ENCODE peak calls at places on chromosomes 1 and 21, in nine cellular contexts. T is HCT116, A is SK-N-SH, N is PC-3, K is GM23338, H is GM23248, R is neural progenitor cell, F is OCI-LY7, W is MM.1S. V is an unnamed sample. For H3K36me3, the result is how much of the 10 kb centered on the place peaks cover.

GRCh38 chr1:234186037-234186688 is 187.1 kb upstream of the COA6 start:
- DNase-seq in F (no peak), T (peak), W (no peak), N (peak), K (no peak), A (no peak), H (peak), R (no peak), V (peak)

GRCh38 chr21:44767834-44768831 is 33.5 kb downstream of the UBE2G2 start:
- DNase-seq in N (no peak), W (no peak), H (no peak), R (peak), K (peak), A (no peak), T (no peak), F (no peak), V (no peak)

GRCh38 chr1:79353224-79353623 is 346.7 kb upstream of the ADGRL4 start:
- DNase-seq in F (peak), H (peak), R (peak), N (peak), T (peak), W (peak), K (peak), A (peak), V (peak)

GRCh38 chr1:196361112-196361714 is 247.0 kb downstream of the KCNT2 start:
- DNase-seq in R (no peak), H (peak), W (no peak), F (no peak), A (no peak), T (peak), N (peak), K (no peak), V (peak)

GRCh38 chr21:42461185-42461520 is 34.9 kb downstream of the RSPH1 start:
- DNase-seq in N (no peak), H (no peak), T (no peak), R (no peak), K (no peak), A (no peak), W (no peak), F (no peak), V (no peak)

GRCh38 chr1:200233393-200233792 is 176.4 kb downstream of the ZNF281 start:
- DNase-seq in T (no peak), W (no peak), N (peak), F (no peak), A (no peak), R (no peak), H (peak), K (no peak), V (no peak)

GRCh38 chr1:6287431-6287886 is 26.6 kb upstream of the GPR153 start:
- DNase-seq in W (no peak), T (no peak), H (no peak), K (no peak), F (no peak), R (no peak), A (no peak), N (no peak), V (peak)

GRCh38 chr1:209884665-209885117 is 53.3 kb upstream of the SYT14 start:
- DNase-seq in A (no peak), H (peak), K (no peak), T (peak), F (no peak), N (peak), W (no peak), R (no peak), V (peak)

GRCh38 chr1:36771222-36771621 is 263.1 kb downstream of the GRIK3 start:
- DNase-seq in W (no peak), T (no peak), F (no peak), A (no peak), H (no peak), K (peak), R (peak), N (no peak), V (no peak)

GRCh38 chr1:116556289-116557006 is 14.4 kb downstream of the CD58 start:
- DNase-seq in K (no peak), R (no peak), W (peak), F (no peak), N (peak), A (no peak), H (peak), T (peak), V (peak)

GRCh38 chr1:70874063-70874462 is 173.6 kb downstream of the PTGER3 start:
- DNase-seq in N (peak), F (no peak), W (no peak), R (no peak), T (no peak), A (no peak), H (no peak), K (peak), V (no peak)

GRCh38 chr1:218705911-218706893 is 361.1 kb downstream of the TGFB2 start:
- DNase-seq in W (no peak), H (peak), K (no peak), A (no peak), F (no peak), R (no peak), T (peak), N (peak), V (peak)

GRCh38 chr1:5570931-5571330 is 421.3 kb downstream of the NPHP4 start:
- DNase-seq in N (peak), H (no peak), A (no peak), W (no peak), R (no peak), K (no peak), F (no peak), T (no peak), V (peak)

GRCh38 chr1:165138960-165139359 is 217.6 kb downstream of the LMX1A start:
- DNase-seq in K (no peak), T (no peak), F (no peak), A (no peak), N (no peak), W (no peak), H (peak), R (no peak), V (no peak)

GRCh38 chr1:116433283-116434257 is 60.5 kb downstream of the ATP1A1 start:
- DNase-seq in H (peak), N (no peak), R (peak), T (no peak), W (no peak), K (no peak), A (no peak), F (no peak), V (no peak)

GRCh38 chr21:39314155-39315027 is 959 bp upstream of the BRWD1 start:
- DNase-seq in R (no peak), K (peak), N (peak), H (peak), A (no peak), W (peak), F (peak), T (no peak), V (peak)

GRCh38 chr1:51622455-51622913 is 5.6 kb downstream of the OSBPL9 start:
- DNase-seq in K (peak), T (peak), R (no peak), H (peak), F (no peak), N (peak), A (no peak), W (no peak), V (peak)

GRCh38 chr1:211495584-211495983 is 3.6 kb upstream of the RD3 start:
- DNase-seq in R (no peak), H (no peak), K (no peak), N (peak), F (no peak), T (no peak), W (no peak), A (no peak), V (no peak)

GRCh38 chr21:16363563-16363962 is 633.8 kb downstream of the USP25 start:
- DNase-seq in T (no peak), K (no peak), H (no peak), W (no peak), F (no peak), N (no peak), A (no peak), R (no peak), V (no peak)

GRCh38 chr1:165645654-165646366 is 14.8 kb downstream of the MGST3 start:
- DNase-seq in T (peak), A (no peak), K (no peak), F (no peak), W (no peak), R (no peak), H (no peak), N (peak), V (peak)

GRCh38 chr1:25468037-25468436 is 37.3 kb downstream of the MACO1 start:
- DNase-seq in R (no peak), K (no peak), N (no peak), W (no peak), A (no peak), F (no peak), T (no peak), H (peak), V (no peak)

GRCh38 chr1:180505732-180506335 is 3.5 kb upstream of the ACBD6 start:
- DNase-seq in H (no peak), K (no peak), F (no peak), R (no peak), W (no peak), T (peak), N (peak), A (no peak), V (no peak)

GRCh38 chr1:180501865-180502360 is 464 bp downstream of the ACBD6 start:
- DNase-seq in K (peak), T (no peak), R (no peak), F (peak), A (no peak), H (peak), N (no peak), W (peak), V (peak)

GRCh38 chr1:180502361-180503273 is at the start of gene ACBD6:
- DNase-seq in H (peak), K (peak), R (peak), N (peak), A (peak), W (peak), T (peak), F (peak), V (peak)

GRCh38 chr1:180504186-180504585 is 1.8 kb upstream of the ACBD6 start:
- DNase-seq in R (no peak), H (no peak), N (no peak), F (no peak), T (no peak), W (no peak), K (no peak), A (no peak), V (no peak)

GRCh38 chr1:180503274-180503862 is 991 bp upstream of the ACBD6 start:
- DNase-seq in A (peak), H (peak), F (no peak), R (no peak), T (no peak), W (no peak), K (no peak), N (peak), V (no peak)
- TF ChIP-seq EZH2phosphoT487 in A (no peak), H (no peak), F (no peak), R (no peak), T (no peak), W (no peak), K (no peak), N (no peak), V (no peak)

GRCh38 chr1:114435088-114435715 is 75.8 kb downstream of the TRIM33 start:
- DNase-seq in A (no peak), T (no peak), N (no peak), R (no peak), H (no peak), K (no peak), W (no peak), F (no peak), V (no peak)
- H3K36me3 ChIP-seq in A (under half), T (under half), N (under half), R (under half), H (under half), K (under half), W (under half), F (under half), V (under half)

DNA sequence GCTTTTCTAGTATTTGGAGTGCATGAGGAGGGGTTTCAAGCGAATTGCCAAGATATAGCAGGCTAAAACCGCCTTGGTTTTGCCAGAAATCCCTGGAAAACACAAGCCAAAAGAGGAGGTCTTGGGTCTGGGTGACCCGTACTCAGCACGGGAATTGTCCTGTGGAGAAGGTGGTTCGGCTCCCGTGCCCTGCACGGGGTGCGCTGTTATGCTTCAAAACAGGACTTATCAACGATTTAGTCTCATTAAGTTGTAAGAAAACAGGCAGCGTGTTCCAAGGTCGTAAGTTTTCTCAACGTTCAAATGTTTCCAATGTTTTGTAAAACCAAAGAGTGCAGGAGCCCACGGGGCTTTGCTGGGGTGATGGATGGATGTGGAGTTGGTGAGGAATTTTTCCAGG is 75.3 kb upstream of the CLDN14 start:
- DNase-seq in K (no peak), H (no peak), A (no peak), F (no peak), W (no peak), T (no peak), R (no peak), N (no peak), V (no peak)
- TF ChIP-seq EZH2phosphoT487 in K (no peak), H (no peak), A (no peak), F (no peak), W (no peak), T (no peak), R (no peak), N (no peak), V (no peak)

GRCh38 chr21:32364387-32364786 is 28.4 kb downstream of the URB1 start:
- DNase-seq in N (no peak), R (peak), T (no peak), W (no peak), A (no peak), F (no peak), K (no peak), H (no peak), V (no peak)
- H3K36me3 ChIP-seq in N (half or more), R (under half), T (half or more), W (under half), A (half or more), F (half or more), K (half or more), H (half or more), V (under half)

GRCh38 chr1:225470210-225470609 is 42.4 kb upstream of the LBR start:
- DNase-seq in T (no peak), W (no peak), A (no peak), N (no peak), F (no peak), H (no peak), R (no peak), K (no peak), V (no peak)
- TF ChIP-seq EZH2phosphoT487 in T (no peak), W (no peak), A (no peak), N (no peak), F (no peak), H (no peak), R (no peak), K (no peak), V (no peak)